ENCODE peak calls at places on chromosome 1, in five cellular contexts. O, Q, V, T and A are unnamed samples.

GRCh38 chr1:9275567-9276034 is 17.1 kb upstream of the SPSB1 start:
- DNase-seq in Q (peak), O (no peak), T (peak), V (peak), A (no peak)

GRCh38 chr1:150971583-150972416 is 2.8 kb downstream of the CERS2 start:
- DNase-seq in O (no peak), Q (no peak), T (no peak), V (peak), A (no peak)

GRCh38 chr1:178533547-178533946 is 20.6 kb downstream of the TEX35 start:
- DNase-seq in O (no peak), V (no peak), Q (no peak), T (no peak), A (no peak)

GRCh38 chr1:91054780-91055481 is 33.1 kb upstream of the ZNF644 start:
- DNase-seq in V (no peak), O (no peak), T (no peak), Q (no peak), A (no peak)

GRCh38 chr1:112144738-112145426 is 155.4 kb upstream of the KCND3 start:
- DNase-seq in Q (no peak), O (no peak), V (no peak), T (no peak), A (no peak)

GRCh38 chr1:236438614-236439013 is 44.5 kb downstream of the EDARADD start:
- DNase-seq in V (no peak), Q (no peak), O (no peak), T (no peak), A (no peak)

GRCh38 chr1:37323486-37324377 is 150.6 kb upstream of the ZC3H12A start:
- DNase-seq in T (peak), V (peak), Q (peak), O (no peak), A (peak)

GRCh38 chr1:223204424-223204823 is 61.4 kb upstream of the TLR5 start:
- DNase-seq in O (no peak), T (no peak), V (no peak), Q (no peak), A (no peak)

GRCh38 chr1:55724551-55725325 is 509.6 kb upstream of the USP24 start:
- DNase-seq in T (peak), O (peak), Q (no peak), V (peak), A (peak)

GRCh38 chr1:164728719-164729118 is 169.7 kb downstream of the PBX1 start:
- DNase-seq in T (peak), O (peak), Q (no peak), V (no peak), A (no peak)

GRCh38 chr1:20787775-20788488 is 825 bp upstream of the HP1BP3 start:
- DNase-seq in T (peak), O (peak), V (peak), Q (peak), A (peak)

GRCh38 chr1:207003216-207003615 is 29.3 kb downstream of the C1orf116 start:
- DNase-seq in T (no peak), Q (no peak), O (no peak), V (no peak), A (no peak)

GRCh38 chr1:157178490-157178889 is 40.3 kb upstream of the ETV3 start:
- DNase-seq in T (no peak), Q (no peak), O (no peak), V (no peak), A (no peak)

GRCh38 chr1:74731399-74732052 is 1.3 kb downstream of the CRYZ start:
- DNase-seq in V (peak), O (no peak), Q (peak), T (no peak), A (no peak)

GRCh38 chr1:1230656-1231399 is 973 bp downstream of the SDF4 start:
- DNase-seq in Q (peak), O (peak), T (peak), V (peak), A (peak)

GRCh38 chr1:172742599-172743500 is 83.9 kb downstream of the FASLG start:
- DNase-seq in O (no peak), V (peak), T (peak), Q (peak), A (peak)
- H3K4me3 ChIP-seq in O (no peak), V (no peak), T (no peak), Q (no peak), A (no peak)

GRCh38 chr1:77219166-77219887 is at the start of gene PIGK:
- DNase-seq in V (peak), O (peak), Q (peak), T (peak), A (peak)
- TF ChIP-seq CTCF in V (peak), O (peak), Q (no peak), T (peak), A (no peak)

GRCh38 chr1:245512980-245513578 is 358.3 kb downstream of the KIF26B start:
- DNase-seq in T (no peak), O (no peak), Q (no peak), V (peak), A (peak)
- H3K4me3 ChIP-seq in T (no peak), O (no peak), Q (no peak), V (peak), A (no peak)

GRCh38 chr1:180248731-180249681 is 18.9 kb downstream of the LHX4 start:
- DNase-seq in Q (no peak), T (no peak), O (no peak), V (no peak), A (no peak)
- TF ChIP-seq CTCF in Q (no peak), T (peak), O (no peak), V (no peak), A (peak)

GRCh38 chr1:18947570-18947969 is 8.9 kb downstream of the IFFO2 start:
- DNase-seq in O (no peak), V (no peak), Q (no peak), T (no peak), A (no peak)

GRCh38 chr1:18950415-18951026 is 6.0 kb downstream of the IFFO2 start:
- DNase-seq in V (no peak), T (no peak), O (no peak), Q (no peak), A (no peak)

GRCh38 chr1:18948048-18948912 is 8.2 kb downstream of the IFFO2 start:
- DNase-seq in T (peak), O (no peak), Q (no peak), V (no peak), A (peak)

GRCh38 chr1:18949689-18950414 is 6.6 kb downstream of the IFFO2 start:
- DNase-seq in T (peak), V (peak), O (no peak), Q (peak), A (peak)

DNA sequence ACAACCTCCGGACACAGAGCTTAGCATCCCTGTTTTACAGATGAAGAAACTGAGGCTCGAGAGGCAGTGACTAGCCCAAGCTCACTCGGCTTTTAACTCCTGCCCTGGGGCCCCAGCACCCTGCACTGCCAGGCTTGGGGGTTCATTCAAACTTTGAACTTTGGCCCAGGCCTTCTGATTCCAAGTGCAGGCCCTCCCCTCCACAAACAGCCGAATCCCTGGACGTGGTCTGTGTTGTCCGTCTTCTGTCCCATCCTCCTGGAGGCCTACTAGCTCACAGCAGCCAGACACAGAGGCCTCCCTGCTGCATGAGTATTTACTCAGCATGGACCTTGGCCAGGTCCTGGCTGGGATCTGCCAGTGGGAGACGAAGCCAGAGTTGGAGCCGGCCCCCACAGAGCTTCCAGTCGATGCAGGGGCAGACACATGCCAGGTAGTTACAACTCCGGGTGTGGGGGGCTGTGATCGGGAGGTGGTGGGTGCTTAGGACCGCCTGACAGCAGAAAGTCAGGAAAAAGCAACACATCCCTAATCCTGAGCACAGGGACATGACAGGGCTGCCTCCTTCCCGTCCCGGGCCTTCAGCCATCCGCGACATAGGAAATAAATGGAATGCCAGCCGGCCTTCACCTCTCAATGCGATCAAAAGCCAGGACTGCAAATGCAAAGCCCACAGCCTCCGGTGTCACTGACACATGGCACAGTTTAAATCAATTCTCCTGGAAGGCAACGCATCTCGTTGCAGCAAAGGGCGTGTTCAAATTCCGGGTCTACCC is 7.4 kb downstream of the IFFO2 start:
- DNase-seq in V (peak), T (peak), O (no peak), Q (peak), A (peak)
- H3K4me3 ChIP-seq in V (no peak), T (no peak), O (no peak), Q (no peak), A (peak)

DNA sequence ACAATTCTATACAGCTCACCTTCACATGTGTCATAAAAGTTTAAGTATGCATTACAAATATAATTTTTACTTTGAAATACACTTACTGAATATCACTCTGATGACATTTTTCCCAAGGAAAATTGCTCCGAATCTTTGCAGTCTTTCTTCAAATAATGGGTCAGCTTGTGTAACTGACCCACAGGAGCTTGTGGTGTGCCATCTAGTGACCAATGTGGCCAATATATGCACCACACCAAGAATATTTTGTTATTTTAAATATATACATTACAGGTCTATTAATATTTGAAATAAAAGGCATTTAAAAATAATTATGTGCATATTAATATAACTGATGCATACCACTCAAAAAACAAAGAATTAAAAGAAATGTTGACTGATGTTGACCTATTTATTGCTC is 271.4 kb downstream of the TBX15 start:
- DNase-seq in T (no peak), V (no peak), O (no peak), Q (no peak), A (no peak)
- TF ChIP-seq CTCF in T (no peak), V (no peak), O (no peak), Q (no peak), A (no peak)

DNA sequence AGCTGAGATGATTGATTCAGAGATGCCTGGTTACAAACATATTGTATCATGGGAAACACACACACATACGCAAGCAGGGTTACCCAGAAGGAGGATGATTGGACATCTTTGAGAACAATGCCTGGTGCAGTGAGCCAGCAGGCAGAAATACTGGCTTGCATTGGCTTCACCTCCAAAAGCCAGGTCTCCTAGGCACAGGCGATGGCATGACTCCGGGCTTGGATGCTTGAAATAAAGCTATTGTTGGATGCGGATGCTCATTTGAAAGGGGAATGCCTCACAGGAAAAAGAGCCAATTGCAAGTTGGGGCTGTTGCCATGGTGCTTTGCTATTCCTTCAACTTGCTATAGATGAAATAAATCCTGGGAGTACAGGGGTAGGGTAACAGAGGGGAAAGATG is 180.7 kb upstream of the SGIP1 start:
- DNase-seq in T (no peak), Q (peak), V (no peak), O (no peak), A (no peak)
- H3K4me3 ChIP-seq in T (no peak), Q (no peak), V (no peak), O (no peak), A (no peak)

GRCh38 chr1:224851850-224852261 is 77.6 kb upstream of the DNAH14 start:
- DNase-seq in V (no peak), Q (no peak), O (no peak), T (no peak), A (no peak)
- TF ChIP-seq CTCF in V (no peak), Q (no peak), O (no peak), T (no peak), A (no peak)

DNA sequence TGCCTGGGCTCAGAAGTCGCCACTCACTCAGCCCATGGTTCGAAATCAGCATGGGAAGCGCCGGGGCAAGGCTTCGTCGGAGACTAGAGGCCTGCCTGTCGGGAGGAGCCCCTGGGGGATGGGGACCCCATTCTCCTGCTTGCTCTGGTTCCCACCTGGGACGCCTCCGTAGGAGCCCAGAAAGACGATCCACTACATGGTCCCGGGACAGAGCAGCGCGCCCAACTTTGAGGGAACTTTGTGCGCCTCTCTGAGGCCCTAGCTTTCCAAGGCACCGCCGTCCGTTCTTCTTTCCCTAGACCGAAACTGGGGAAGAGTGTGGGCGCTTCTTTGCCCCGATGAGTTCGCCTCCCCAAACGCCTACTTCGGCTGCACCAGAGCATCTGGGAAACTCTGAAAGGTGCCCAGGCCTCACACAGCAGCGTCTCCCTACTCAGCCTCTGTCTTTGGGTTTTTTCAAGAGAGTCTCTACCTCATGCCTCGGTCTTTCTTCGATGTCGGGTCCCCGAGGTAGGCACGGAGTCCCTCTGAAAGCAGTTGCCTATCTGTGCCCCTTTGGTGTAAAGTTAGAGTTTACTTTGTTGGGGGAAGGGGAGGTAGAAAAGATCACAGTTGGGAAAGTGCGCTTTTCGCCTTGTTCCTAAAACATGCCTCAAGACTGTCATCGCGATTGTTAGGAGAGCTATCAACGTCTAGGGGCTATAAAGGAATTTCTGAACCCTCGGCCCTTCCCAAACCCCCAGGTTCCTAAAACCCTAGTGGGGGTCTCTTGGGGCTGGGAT is 14.0 kb downstream of the NR5A2 start:
- DNase-seq in Q (peak), T (no peak), O (no peak), V (no peak), A (no peak)
- H3K4me3 ChIP-seq in Q (no peak), T (no peak), O (no peak), V (no peak), A (peak)